ENCODE peak calls at places on chromosomes 4 and X, in ten cellular contexts. G is endodermal cell, D is SJSA1, R is mesendoderm, N is BE2C, K is cardiac muscle cell, V is GM23338, Q is psoas muscle, W is colonic mucosa, P is right cardiac atrium. M is an unnamed sample.

GRCh38 chrX:19272452-19272851 is 71.3 kb upstream of the PDHA1 start:
- DNase-seq in G (no peak), D (no peak), R (no peak), N (no peak), K (peak; percentile 2), V (no peak), Q (no peak), W (no peak), P (no peak), M (no peak)

GRCh38 chr4:157221426-157221894 is 932 bp downstream of the GRIA2 start:
- DNase-seq in G (no peak), D (no peak), R (peak; percentile 8), N (no peak), K (no peak), V (peak; percentile 34), Q (no peak), W (no peak), P (no peak), M (no peak)

GRCh38 chrX:39816871-39817731 is 280.7 kb downstream of the BCOR start:
- DNase-seq in G (peak; percentile 91), D (peak; percentile 63), R (peak; percentile 92), N (no peak), K (peak; percentile 50), V (peak; percentile 86), Q (peak; percentile 47), W (no peak), P (no peak), M (no peak)

GRCh38 chr4:89249313-89249712 is 58.3 kb downstream of the GPRIN3 start:
- DNase-seq in G (no peak), D (no peak), R (no peak), N (no peak), K (no peak), V (no peak), Q (no peak), W (no peak), P (no peak), M (no peak)

GRCh38 chr4:56874166-56874565 is 33.5 kb upstream of the REST start:
- DNase-seq in G (peak; percentile 54), D (no peak), R (no peak), N (no peak), K (no peak), V (peak; percentile 71), Q (no peak), W (peak; percentile 77), P (no peak), M (no peak)

GRCh38 chrX:154436597-154437397 is at the start of gene GDI1:
- DNase-seq in G (peak; percentile 76), D (peak; percentile 69), R (peak; percentile 60), N (peak; percentile 72), K (peak; percentile 64), V (peak; percentile 70), Q (peak; percentile 84), W (no peak), P (peak; percentile 72), M (peak; percentile 68)

GRCh38 chr4:87530868-87531267 is 1.7 kb upstream of the SPARCL1 start:
- DNase-seq in G (no peak), D (no peak), R (no peak), N (no peak), K (peak; percentile 95), V (peak; percentile 17), Q (peak; percentile 65), W (peak; percentile 49), P (peak; percentile 73), M (no peak)

GRCh38 chr4:166134285-166134684 is 261.2 kb downstream of the TLL1 start:
- DNase-seq in G (no peak), D (no peak), R (no peak), N (no peak), K (no peak), V (no peak), Q (no peak), W (no peak), P (no peak), M (no peak)

GRCh38 chr4:88439161-88439760 is 17.7 kb upstream of the HERC5 start:
- DNase-seq in G (no peak), D (no peak), R (peak; percentile 95), N (no peak), K (no peak), V (peak; percentile 85), Q (no peak), W (no peak), P (no peak), M (no peak)

GRCh38 chr4:17232575-17233253 is 279.2 kb downstream of the QDPR start:
- DNase-seq in G (no peak), D (peak; percentile 74), R (no peak), N (peak; percentile 82), K (peak; percentile 92), V (peak; percentile 18), Q (no peak), W (no peak), P (peak; percentile 42), M (no peak)

GRCh38 chrX:133321441-133321840 is 93.8 kb downstream of the GPC4 start:
- DNase-seq in G (no peak), D (no peak), R (no peak), N (no peak), K (no peak), V (no peak), Q (no peak), W (no peak), P (no peak), M (no peak)

GRCh38 chrX:21666679-21667078 is 8.5 kb upstream of the KLHL34 start:
- DNase-seq in G (no peak), D (no peak), R (no peak), N (no peak), K (no peak), V (no peak), Q (no peak), W (no peak), P (no peak), M (no peak)

GRCh38 chr4:154205471-154205870 is 286.1 kb downstream of the DCHS2 start:
- DNase-seq in G (no peak), D (no peak), R (no peak), N (no peak), K (no peak), V (no peak), Q (no peak), W (no peak), P (no peak), M (no peak)

GRCh38 chr4:128639586-128640270 is 169.8 kb upstream of the JADE1 start:
- DNase-seq in G (no peak), D (peak; percentile 31), R (peak; percentile 34), N (no peak), K (peak; percentile 22), V (no peak), Q (no peak), W (no peak), P (no peak), M (no peak)

GRCh38 chr4:123110147-123110546 is 187.8 kb upstream of the NUDT6 start:
- DNase-seq in G (no peak), D (no peak), R (no peak), N (no peak), K (peak; percentile 72), V (no peak), Q (no peak), W (no peak), P (no peak), M (no peak)

GRCh38 chr4:88812420-88812819 is 114.8 kb upstream of the NAP1L5 start:
- DNase-seq in G (no peak), D (no peak), R (peak; percentile 22), N (no peak), K (no peak), V (no peak), Q (no peak), W (no peak), P (no peak), M (no peak)

GRCh38 chr4:80197132-80197573 is at the start of gene PRDM8:
- DNase-seq in G (peak; percentile 64), D (no peak), R (peak; percentile 35), N (peak; percentile 63), K (no peak), V (peak; percentile 52), Q (no peak), W (no peak), P (peak; percentile 25), M (peak; percentile 61)

GRCh38 chrX:54818221-54818620 is 10.7 kb downstream of the MAGED2 start:
- DNase-seq in G (peak; percentile 42), D (no peak), R (no peak), N (no peak), K (no peak), V (no peak), Q (no peak), W (no peak), P (no peak), M (no peak)

GRCh38 chr4:89353514-89353913 is 45.9 kb upstream of the GPRIN3 start:
- DNase-seq in G (no peak), D (no peak), R (no peak), N (no peak), K (no peak), V (no peak), Q (no peak), W (no peak), P (no peak), M (no peak)

DNA sequence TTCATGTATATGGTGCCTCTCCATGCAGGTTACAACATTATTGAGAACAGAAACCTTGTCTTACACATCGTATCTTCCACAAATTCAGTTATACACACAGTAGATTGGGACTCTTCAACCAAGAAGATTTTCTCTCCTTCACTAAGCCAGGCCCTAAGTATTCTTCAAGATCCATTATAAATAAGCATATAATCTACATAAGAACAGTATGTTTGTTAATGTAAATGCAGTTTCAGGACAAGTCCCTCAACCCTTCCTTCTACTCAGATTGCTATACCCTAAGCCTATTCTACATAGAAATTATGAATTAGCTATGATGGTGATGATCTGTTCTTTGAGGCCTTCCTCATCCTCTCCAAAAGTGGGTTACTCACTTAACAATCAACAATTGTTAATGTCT is 41.2 kb downstream of the COL4A6 start:
- DNase-seq in G (no peak), D (no peak), R (no peak), N (no peak), K (no peak), V (no peak), Q (no peak), W (no peak), P (no peak), M (no peak)
- H3K27me3 ChIP-seq in G (no peaks in the 10 kb centered on the region), D (no peaks in the 10 kb centered on the region), R (no peaks in the 10 kb centered on the region), N (no peaks in the 10 kb centered on the region), K (no peaks in the 10 kb centered on the region), V (no peaks in the 10 kb centered on the region), Q (no peaks in the 10 kb centered on the region), W (no peaks in the 10 kb centered on the region), P (no peaks in the 10 kb centered on the region), M (no peaks in the 10 kb centered on the region)

GRCh38 chr4:8895295-8895694 is 23.7 kb upstream of the HMX1 start:
- DNase-seq in G (no peak), D (no peak), R (no peak), N (no peak), K (no peak), V (no peak), Q (no peak), W (no peak), P (no peak), M (no peak)
- H3K27me3 ChIP-seq in G (peaks cover 87% of the 10 kb centered on the region), D (peaks cover 6% of the 10 kb centered on the region), R (peaks cover 42% of the 10 kb centered on the region), N (peaks cover 46% of the 10 kb centered on the region), K (peaks cover 92% of the 10 kb centered on the region), V (peaks cover 83% of the 10 kb centered on the region), Q (peaks cover 76% of the 10 kb centered on the region), W (peaks cover 38% of the 10 kb centered on the region), P (no peaks in the 10 kb centered on the region), M (no peaks in the 10 kb centered on the region)

GRCh38 chr4:41879552-41879951 is 55.7 kb upstream of the TMEM33 start:
- DNase-seq in G (no peak), D (no peak), R (no peak), N (no peak), K (no peak), V (no peak), Q (no peak), W (no peak), P (no peak), M (no peak)
- H3K27me3 ChIP-seq in G (peaks cover 100% of the 10 kb centered on the region), D (peaks cover 23% of the 10 kb centered on the region), R (peaks cover 78% of the 10 kb centered on the region), N (no peaks in the 10 kb centered on the region), K (peaks cover 100% of the 10 kb centered on the region), V (peaks cover 100% of the 10 kb centered on the region), Q (peaks cover 81% of the 10 kb centered on the region), W (peaks cover 62% of the 10 kb centered on the region), P (no peaks in the 10 kb centered on the region), M (peaks cover 37% of the 10 kb centered on the region)

GRCh38 chr4:108370826-108371225 is 202.1 kb upstream of the LEF1 start:
- DNase-seq in G (no peak), D (no peak), R (no peak), N (no peak), K (no peak), V (no peak), Q (no peak), W (no peak), P (no peak), M (no peak)
- H3K27me3 ChIP-seq in G (no peaks in the 10 kb centered on the region), D (no peaks in the 10 kb centered on the region), R (no peaks in the 10 kb centered on the region), N (no peaks in the 10 kb centered on the region), K (no peaks in the 10 kb centered on the region), V (no peaks in the 10 kb centered on the region), Q (peaks cover 12% of the 10 kb centered on the region), W (no peaks in the 10 kb centered on the region), P (no peaks in the 10 kb centered on the region), M (no peaks in the 10 kb centered on the region)

M was measured in CD4-positive, alpha-beta memory T cell.